ENCODE peak calls at places on chromosomes 16 and 17, in six cellular contexts. N is mesothelial cell of epicardium; V is epithelial cell of esophagus; Y is tibial artery; I is CD8-positive, alpha-beta T cell; T is WTC11. Z is an unnamed sample.

GRCh38 chr17:49576121-49576905 is 642 bp downstream of the NXPH3 start:
- DNase-seq in N (no peak), V (peak), Y (peak), I (no peak), T (peak), Z (no peak)

GRCh38 chr16:18979936-18980335 is 3.8 kb upstream of the TMC7 start:
- DNase-seq in N (no peak), V (no peak), Y (no peak), I (no peak), T (no peak), Z (no peak)

GRCh38 chr17:82536220-82537201 is 17.0 kb downstream of the FOXK2 start:
- DNase-seq in N (no peak), V (peak), Y (peak), I (no peak), T (no peak), Z (no peak)

GRCh38 chr16:68800257-68800875 is 43.0 kb upstream of the TANGO6 start:
- DNase-seq in N (peak), V (peak), Y (no peak), I (peak), T (peak), Z (no peak)

GRCh38 chr16:58960484-58960883 is 226.4 kb upstream of the GOT2 start:
- DNase-seq in N (no peak), V (no peak), Y (no peak), I (no peak), T (peak), Z (no peak)

GRCh38 chr17:76640550-76641380 is 2.8 kb downstream of the ST6GALNAC1 start:
- DNase-seq in N (no peak), V (no peak), Y (no peak), I (no peak), T (no peak), Z (no peak)

GRCh38 chr16:78742501-78743283 is 643.2 kb downstream of the WWOX start:
- DNase-seq in N (no peak), V (no peak), Y (peak), I (peak), T (no peak), Z (no peak)

GRCh38 chr17:40461036-40461721 is 17.9 kb downstream of the IGFBP4 start:
- DNase-seq in N (no peak), V (no peak), Y (no peak), I (no peak), T (no peak), Z (no peak)

GRCh38 chr17:78206298-78206697 is 7.8 kb upstream of the BIRC5 start:
- DNase-seq in N (no peak), V (no peak), Y (no peak), I (no peak), T (no peak), Z (no peak)

GRCh38 chr16:3979070-3979469 is 98.6 kb upstream of the CREBBP start:
- DNase-seq in N (no peak), V (no peak), Y (no peak), I (no peak), T (no peak), Z (no peak)

GRCh38 chr16:58384437-58385055 is 7.7 kb upstream of the GINS3 start:
- DNase-seq in N (no peak), V (peak), Y (no peak), I (no peak), T (no peak), Z (no peak)

GRCh38 chr17:49197346-49197998 is 12.9 kb downstream of the GNGT2 start:
- DNase-seq in N (no peak), V (peak), Y (no peak), I (no peak), T (no peak), Z (no peak)

GRCh38 chr17:19677736-19678379 is 29.3 kb downstream of the ALDH3A2 start:
- DNase-seq in N (no peak), V (no peak), Y (no peak), I (no peak), T (no peak), Z (no peak)

GRCh38 chr17:19671433-19671832 is 22.9 kb downstream of the ALDH3A2 start:
- DNase-seq in N (no peak), V (no peak), Y (no peak), I (no peak), T (no peak), Z (no peak)

GRCh38 chr17:19670906-19671305 is 22.4 kb downstream of the ALDH3A2 start:
- DNase-seq in N (no peak), V (no peak), Y (no peak), I (no peak), T (no peak), Z (no peak)

GRCh38 chr17:19676901-19677300 is 28.4 kb downstream of the ALDH3A2 start:
- DNase-seq in N (no peak), V (peak), Y (no peak), I (no peak), T (no peak), Z (no peak)

DNA sequence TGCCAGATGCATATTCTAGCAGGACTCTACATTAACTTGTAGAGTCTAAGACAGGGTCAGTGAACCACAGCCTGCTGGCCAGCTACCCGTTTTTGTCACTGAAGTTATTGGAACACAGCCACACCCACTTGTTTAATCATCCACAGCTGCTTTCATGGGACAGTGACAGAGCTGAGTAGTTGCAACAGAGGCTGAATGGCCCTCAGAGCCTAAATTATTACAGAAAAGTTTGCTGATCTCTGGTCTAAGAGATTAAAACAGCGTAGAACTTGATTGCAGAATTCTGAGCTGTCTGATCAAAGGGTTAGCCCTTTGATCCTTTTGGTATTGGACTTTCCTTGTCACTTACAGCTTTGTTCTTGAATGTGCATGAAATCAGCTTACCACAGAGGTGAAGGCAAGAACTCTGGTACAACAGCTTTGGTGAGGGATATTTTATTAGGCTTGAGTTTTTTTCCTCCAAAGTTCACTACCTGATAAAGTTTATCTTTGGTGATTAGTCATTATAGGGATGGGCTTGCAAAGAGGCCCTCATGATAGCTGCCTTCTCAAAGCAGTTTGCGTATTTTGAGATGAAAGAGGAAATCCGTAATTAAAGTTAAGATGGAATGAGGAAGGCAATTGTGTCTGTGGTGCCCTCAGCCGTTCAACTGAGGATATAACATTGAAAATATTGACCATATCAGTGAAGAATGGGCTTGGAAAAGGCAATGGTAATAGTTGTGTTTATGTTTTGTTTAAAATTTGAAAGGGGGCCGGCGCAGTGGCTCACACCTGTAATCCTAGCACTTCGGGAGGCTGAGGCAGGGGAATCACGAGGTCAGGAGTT is 23.7 kb downstream of the ALDH3A2 start:
- DNase-seq in N (no peak), V (no peak), Y (peak), I (no peak), T (no peak), Z (no peak)
- TF ChIP-seq CTCF in N (no peak), V (no peak), Y (no peak), I (no peak), T (no peak), Z (peak)

DNA sequence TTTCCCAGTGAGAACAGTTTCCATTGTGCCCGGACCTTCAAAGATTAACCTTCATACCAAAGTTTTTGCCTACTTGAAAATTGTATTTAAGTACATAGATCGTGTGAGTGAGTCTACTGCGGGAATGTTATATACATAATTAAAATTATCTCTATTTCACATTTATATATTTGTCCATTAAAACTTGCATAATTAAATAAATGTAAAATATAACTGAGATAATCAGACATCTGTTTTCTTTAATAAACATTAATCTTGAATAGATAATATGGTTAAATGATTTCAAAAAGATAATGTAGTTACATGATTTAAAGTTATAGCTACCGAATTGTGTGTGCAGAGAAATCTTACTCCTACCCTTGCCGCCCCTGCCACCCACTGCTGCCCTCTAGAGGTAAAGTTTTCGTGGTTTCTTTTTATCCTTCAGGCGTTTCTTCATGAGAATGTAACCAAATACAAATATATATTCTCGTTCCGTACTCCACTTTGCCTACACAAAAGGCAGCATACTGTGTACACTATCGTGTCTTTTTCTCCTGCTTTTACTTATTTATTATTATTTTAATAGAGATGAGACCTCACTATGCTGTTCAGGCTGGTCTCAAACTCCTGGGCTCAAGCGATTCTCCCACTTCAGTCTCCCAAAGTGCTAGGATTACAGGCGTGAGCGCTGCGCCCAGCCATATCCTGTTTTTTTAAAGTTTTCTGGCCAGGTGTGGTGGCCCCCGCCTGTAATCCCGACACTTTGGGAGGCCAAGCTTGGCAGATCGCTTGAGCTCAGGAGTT is 35.6 kb downstream of the RPA1 start:
- DNase-seq in N (no peak), V (peak), Y (no peak), I (peak), T (peak), Z (no peak)
- TF ChIP-seq CTCF in N (no peak), V (peak), Y (peak), I (peak), T (peak), Z (peak)

GRCh38 chr17:65417406-65418221 is 143.8 kb downstream of the AXIN2 start:
- DNase-seq in N (no peak), V (no peak), Y (no peak), I (no peak), T (no peak), Z (no peak)

GRCh38 chr17:65418622-65419021 is 142.8 kb downstream of the AXIN2 start:
- DNase-seq in N (no peak), V (no peak), Y (no peak), I (no peak), T (no peak), Z (no peak)

DNA sequence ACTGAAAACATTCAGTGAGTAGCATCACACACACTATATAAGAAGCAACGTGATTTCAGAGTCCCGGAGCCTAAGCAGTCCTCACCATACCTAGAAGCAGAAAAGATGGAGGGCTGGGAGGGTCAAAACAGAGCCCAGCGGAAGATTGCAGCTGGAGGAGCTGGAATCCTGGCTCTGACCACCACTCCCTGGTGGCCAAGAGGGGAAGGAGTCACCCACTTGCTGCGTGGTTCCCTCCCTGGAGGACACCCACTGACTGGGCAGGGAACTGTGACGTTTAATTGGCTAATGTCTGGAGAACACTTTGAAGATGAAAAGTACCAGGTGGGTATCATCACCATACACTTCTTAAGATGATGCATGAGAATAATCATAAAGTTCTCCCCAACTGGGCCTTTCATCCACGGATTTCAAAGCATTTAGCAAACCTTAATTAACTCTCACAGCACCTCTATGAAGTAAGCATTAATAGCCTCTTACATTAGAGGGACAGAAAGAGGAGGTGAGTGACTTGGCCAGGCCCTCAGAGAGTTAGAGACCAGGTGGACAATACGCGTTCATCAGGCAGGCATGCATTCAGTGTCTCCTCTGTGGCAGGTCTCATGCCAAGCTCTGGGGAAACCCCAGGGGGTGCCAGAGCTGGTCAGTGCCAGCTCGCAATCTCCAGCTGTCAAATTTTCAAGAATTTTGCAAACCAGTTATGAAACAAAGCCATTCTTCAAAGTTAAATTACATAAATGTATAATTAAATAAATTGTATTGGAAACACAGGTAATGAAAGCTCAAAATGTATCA is 137.9 kb downstream of the AXIN2 start:
- DNase-seq in N (no peak), V (no peak), Y (no peak), I (no peak), T (no peak), Z (no peak)
- TF ChIP-seq CTCF in N (no peak), V (no peak), Y (no peak), I (no peak), T (no peak), Z (no peak)

GRCh38 chr16:397736-398332 is 835 bp downstream of the NME4 start:
- DNase-seq in N (peak), V (peak), Y (peak), I (no peak), T (peak), Z (peak)
- TF ChIP-seq CTCF in N (peak), V (peak), Y (peak), I (no peak), T (no peak), Z (peak)

GRCh38 chr16:57058291-57058861 is 34.0 kb upstream of the CPNE2 start:
- DNase-seq in N (no peak), V (no peak), Y (no peak), I (no peak), T (no peak), Z (no peak)
- TF ChIP-seq CTCF in N (no peak), V (no peak), Y (no peak), I (no peak), T (no peak), Z (no peak)

Z was measured in chondrocyte.